ENCODE peak calls at places on chromosome 12, in four cellular contexts. One of them, this sample, is unnamed.

GRCh38 chr12:18888062-18888461 is 150.1 kb downstream of the CAPZA3 start:
- DNase-seq in PC-9: no peak
- DNase-seq in neural progenitor cell: peak; percentile 4
- DNase-seq in K562: no peak
- DNase-seq in this sample: peak; percentile 14

GRCh38 chr12:75349946-75350345 is 15.5 kb downstream of the GLIPR1L1 start:
- DNase-seq in K562: no peak
- DNase-seq in neural progenitor cell: no peak
- DNase-seq in PC-9: no peak
- DNase-seq in this sample: no peak

GRCh38 chr12:117662620-117663395 is 301.4 kb upstream of the NOS1 start:
- DNase-seq in PC-9: no peak
- DNase-seq in K562: no peak
- DNase-seq in neural progenitor cell: no peak
- DNase-seq in this sample: no peak

GRCh38 chr12:14824012-14824634 is 10.1 kb upstream of the SMCO3 start:
- DNase-seq in PC-9: no peak
- DNase-seq in K562: no peak
- DNase-seq in neural progenitor cell: no peak
- DNase-seq in this sample: no peak

GRCh38 chr12:65194949-65195348 is 25.6 kb downstream of the LEMD3 start:
- DNase-seq in PC-9: no peak
- DNase-seq in K562: no peak
- DNase-seq in neural progenitor cell: no peak
- DNase-seq in this sample: no peak

GRCh38 chr12:53867216-53868012 is 71.2 kb upstream of the HOXC13 start:
- DNase-seq in PC-9: peak; percentile 93
- DNase-seq in neural progenitor cell: peak; percentile 26
- DNase-seq in K562: peak; percentile 33
- DNase-seq in this sample: no peak

GRCh38 chr12:110903511-110903910 is 16.9 kb downstream of the MYL2 start:
- DNase-seq in K562: no peak
- DNase-seq in neural progenitor cell: no peak
- DNase-seq in PC-9: no peak
- DNase-seq in this sample: no peak

GRCh38 chr12:105506678-105507310 is 176.3 kb downstream of the C12orf75 start:
- DNase-seq in K562: no peak
- DNase-seq in PC-9: no peak
- DNase-seq in neural progenitor cell: no peak
- DNase-seq in this sample: no peak

GRCh38 chr12:124917841-124918621 is 3.6 kb upstream of the UBC start:
- DNase-seq in PC-9: peak; percentile 65
- DNase-seq in K562: no peak
- DNase-seq in neural progenitor cell: no peak
- DNase-seq in this sample: no peak

GRCh38 chr12:52699960-52700359 is 3.4 kb downstream of the KRT77 start:
- DNase-seq in K562: no peak
- DNase-seq in neural progenitor cell: no peak
- DNase-seq in PC-9: no peak
- DNase-seq in this sample: no peak

GRCh38 chr12:10395390-10395998 is 5.7 kb upstream of the KLRK1 start:
- DNase-seq in K562: no peak
- DNase-seq in neural progenitor cell: no peak
- DNase-seq in PC-9: peak; percentile 89
- DNase-seq in this sample: peak; percentile 52

DNA sequence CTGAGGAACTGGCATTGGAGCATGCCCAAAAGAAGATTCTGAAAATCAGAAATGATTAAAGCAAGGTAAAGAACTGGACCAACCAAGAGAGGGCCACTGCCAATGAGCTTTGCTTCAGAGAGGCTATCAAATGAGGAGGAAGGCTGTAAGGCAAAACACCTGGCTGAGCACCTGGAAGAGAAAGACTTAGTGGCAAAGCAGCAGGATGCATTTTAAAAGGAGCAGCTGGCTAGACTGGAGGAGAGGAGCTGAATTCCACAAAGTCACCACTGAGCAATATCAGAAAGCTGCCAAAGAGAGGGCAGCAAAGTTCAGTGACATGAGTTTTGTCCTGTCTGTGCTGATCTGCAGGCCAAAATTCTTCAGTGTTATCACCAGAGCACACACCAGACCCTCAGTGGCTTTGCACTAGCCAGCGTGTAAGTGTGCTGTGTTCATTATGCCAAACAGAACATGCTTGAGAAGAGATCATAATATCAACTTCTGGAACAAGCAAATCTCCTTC is 338.7 kb downstream of the TRHDE start:
- DNase-seq in neural progenitor cell: peak; percentile 7
- DNase-seq in K562: no peak
- DNase-seq in PC-9: no peak
- DNase-seq in this sample: no peak
- H2AFZ ChIP-seq in neural progenitor cell: peak overlapping the region; percentile 34
- H2AFZ ChIP-seq in K562: no peak overlapping the region
- H2AFZ ChIP-seq in PC-9: no peak overlapping the region
- H2AFZ ChIP-seq in this sample: no peak overlapping the region

GRCh38 chr12:121511931-121512330 is 68.9 kb downstream of the KDM2B start:
- DNase-seq in PC-9: no peak
- DNase-seq in K562: no peak
- DNase-seq in neural progenitor cell: no peak
- DNase-seq in this sample: no peak
- H3K4me2 ChIP-seq in PC-9: no peak overlapping the region
- H3K4me2 ChIP-seq in K562: no peak overlapping the region
- H3K4me2 ChIP-seq in neural progenitor cell: no peak overlapping the region
- H3K4me2 ChIP-seq in this sample: no peak overlapping the region

GRCh38 chr12:109156586-109156985 is 40.2 kb downstream of the ACACB start:
- DNase-seq in neural progenitor cell: no peak
- DNase-seq in PC-9: no peak
- DNase-seq in K562: no peak
- DNase-seq in this sample: no peak

GRCh38 chr12:109153711-109154434 is 37.5 kb downstream of the ACACB start:
- DNase-seq in K562: peak; percentile 28
- DNase-seq in neural progenitor cell: peak; percentile 51
- DNase-seq in PC-9: no peak
- DNase-seq in this sample: no peak

GRCh38 chr12:109156036-109156435 is 39.6 kb downstream of the ACACB start:
- DNase-seq in PC-9: no peak
- DNase-seq in K562: no peak
- DNase-seq in neural progenitor cell: no peak
- DNase-seq in this sample: no peak

GRCh38 chr12:109157986-109158385 is 41.6 kb downstream of the ACACB start:
- DNase-seq in neural progenitor cell: no peak
- DNase-seq in PC-9: no peak
- DNase-seq in K562: no peak
- DNase-seq in this sample: no peak

DNA sequence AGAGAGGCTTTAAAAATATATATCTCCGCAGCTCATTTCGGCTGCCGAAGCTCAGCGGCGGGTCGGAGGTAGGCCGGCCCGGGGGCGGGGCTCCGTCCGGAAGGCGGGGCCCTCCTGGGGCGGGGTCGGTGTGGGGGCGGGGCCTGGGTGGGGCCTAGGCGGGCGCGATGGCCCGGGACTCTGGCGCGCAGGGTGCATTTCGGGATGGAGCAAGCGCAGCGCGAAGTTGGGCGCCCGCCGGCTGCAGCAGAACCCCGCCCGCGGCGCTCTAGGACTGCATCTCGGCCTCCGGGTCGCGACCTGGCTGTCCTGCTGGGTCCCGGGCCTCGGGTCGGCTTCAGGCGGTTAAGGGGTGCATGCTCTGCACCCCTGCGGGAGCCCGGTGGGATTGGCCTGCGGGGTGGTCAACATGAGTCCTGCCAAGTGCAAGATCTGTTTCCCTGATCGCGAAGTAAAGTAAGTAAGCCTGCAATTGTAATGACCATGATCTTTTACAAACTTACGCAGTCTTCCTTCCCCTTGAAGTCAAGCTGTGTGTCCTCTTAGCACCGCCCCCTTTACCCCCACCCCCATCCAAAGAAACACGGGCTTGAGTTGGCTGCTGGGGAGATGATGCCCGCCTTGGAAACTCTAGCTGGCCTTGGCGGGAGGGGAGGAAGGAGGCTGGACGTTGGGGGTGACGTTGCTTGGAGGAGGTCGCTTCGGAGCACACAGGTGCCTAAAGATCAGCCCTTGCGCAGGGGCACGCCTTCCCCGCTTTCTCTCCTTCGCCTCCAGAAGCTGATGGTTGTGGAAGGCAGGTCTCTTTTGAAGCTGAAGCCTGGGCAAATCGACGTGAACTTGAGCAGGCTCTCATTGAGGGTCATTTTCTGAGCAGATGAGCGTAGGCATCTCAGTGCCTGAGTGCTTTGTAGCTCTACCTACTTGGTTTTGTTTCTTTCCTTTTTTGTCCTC is 38.4 kb downstream of the ACACB start:
- DNase-seq in neural progenitor cell: peak; percentile 93
- DNase-seq in K562: peak; percentile 99
- DNase-seq in PC-9: peak; percentile 77
- DNase-seq in this sample: peak; percentile 60
- H3K4me1 ChIP-seq in neural progenitor cell: peaks cover 4% of the 10 kb centered on the region
- H3K4me1 ChIP-seq in K562: peaks cover 8% of the 10 kb centered on the region
- H3K4me1 ChIP-seq in PC-9: peaks cover 5% of the 10 kb centered on the region
- H3K4me1 ChIP-seq in this sample: peaks cover 9% of the 10 kb centered on the region

GRCh38 chr12:88336071-88336768 is 194.1 kb downstream of the TMTC3 start:
- DNase-seq in PC-9: no peak
- DNase-seq in K562: no peak
- DNase-seq in neural progenitor cell: peak; percentile 4
- DNase-seq in this sample: no peak
- H2AFZ ChIP-seq in PC-9: no peak overlapping the region
- H2AFZ ChIP-seq in K562: no peak overlapping the region
- H2AFZ ChIP-seq in neural progenitor cell: no peak overlapping the region
- H2AFZ ChIP-seq in this sample: no peak overlapping the region

DNA sequence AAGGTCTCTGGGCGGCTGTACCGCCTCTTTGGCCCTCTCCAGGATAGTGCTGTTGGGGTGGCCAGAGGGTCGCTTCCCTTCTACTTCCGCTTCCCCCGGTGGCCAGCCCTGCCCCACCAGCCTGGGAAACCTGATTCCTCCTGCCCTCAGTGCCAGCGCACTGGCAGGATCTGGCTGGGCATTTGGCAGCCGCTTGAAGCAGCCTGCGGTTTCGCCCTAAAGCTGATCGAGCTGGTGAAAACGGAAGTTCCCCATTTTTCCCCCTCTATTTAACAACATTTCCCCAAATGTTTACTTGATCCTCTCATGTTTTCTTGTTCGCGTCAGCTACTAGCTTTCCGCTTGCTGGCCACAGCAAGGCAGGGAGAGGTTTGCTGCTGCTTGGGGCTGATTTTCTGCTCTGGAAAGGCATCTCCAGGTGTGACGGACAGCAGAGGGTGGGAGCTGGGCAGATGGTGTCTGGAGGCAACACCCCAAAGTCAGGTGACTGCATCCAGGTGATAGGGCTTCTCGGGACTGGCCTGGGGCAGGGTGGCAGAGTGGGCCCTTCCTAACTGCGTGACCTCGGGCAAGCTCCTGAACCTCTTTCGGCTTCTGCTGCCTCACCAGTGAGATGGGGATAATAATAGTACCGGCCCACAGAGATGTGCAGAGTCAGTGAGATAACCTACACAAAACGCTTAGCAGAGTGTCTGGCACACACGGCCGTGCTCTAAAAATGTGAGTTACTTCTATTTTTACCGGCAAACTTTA is 53.0 kb downstream of the TSPAN9 start:
- DNase-seq in K562: no peak
- DNase-seq in PC-9: no peak
- DNase-seq in neural progenitor cell: no peak
- DNase-seq in this sample: no peak
- H3K4me2 ChIP-seq in K562: no peak overlapping the region
- H3K4me2 ChIP-seq in PC-9: no peak overlapping the region
- H3K4me2 ChIP-seq in neural progenitor cell: no peak overlapping the region
- H3K4me2 ChIP-seq in this sample: no peak overlapping the region

DNA sequence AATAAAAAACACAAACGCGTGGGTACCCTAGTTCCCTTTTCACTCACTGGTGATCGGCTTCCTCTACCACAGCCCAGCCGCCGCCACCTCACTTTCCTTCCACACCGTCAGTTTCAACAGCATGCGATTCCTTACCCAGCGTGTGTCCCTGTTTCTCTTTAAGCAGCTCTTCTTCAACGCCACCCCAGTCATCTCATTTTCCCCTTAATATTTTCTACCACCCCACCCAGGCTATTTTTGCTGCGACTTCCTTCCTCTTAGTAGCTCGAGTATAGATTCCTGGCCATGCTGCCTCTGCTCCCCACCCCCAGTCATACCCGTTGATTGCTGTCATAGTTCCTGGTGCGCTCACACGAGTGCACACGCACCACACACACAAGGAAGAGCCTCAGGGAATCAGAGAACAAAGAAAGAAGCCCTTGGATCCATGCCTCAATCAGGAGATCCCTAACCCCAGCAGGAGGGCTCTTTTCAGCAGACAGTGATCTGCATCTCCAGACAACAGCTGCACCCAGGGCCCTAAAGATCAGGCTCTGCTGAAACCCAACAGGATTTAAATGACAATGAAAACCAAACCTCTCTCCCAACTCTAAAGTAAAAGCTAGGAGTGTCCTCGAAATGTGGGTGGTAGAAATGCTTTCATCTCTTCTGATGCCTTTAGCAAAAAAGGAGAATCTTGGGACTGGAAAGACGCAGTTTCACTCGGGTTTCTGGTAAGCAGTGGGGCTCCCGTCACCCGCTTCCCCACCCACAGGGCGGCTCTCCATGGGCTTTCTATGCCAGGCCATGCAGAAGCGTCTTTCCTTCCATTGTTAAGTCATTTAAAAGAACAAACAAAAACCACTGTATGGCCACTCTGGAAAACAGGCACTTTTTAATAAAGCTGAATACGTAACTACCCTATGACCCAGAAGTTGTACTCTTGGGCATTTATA is 23.8 kb downstream of the VPS37B start:
- DNase-seq in K562: no peak
- DNase-seq in neural progenitor cell: peak; percentile 96
- DNase-seq in PC-9: peak; percentile 66
- DNase-seq in this sample: peak; percentile 79
- H3K4me1 ChIP-seq in K562: peaks cover 5% of the 10 kb centered on the region
- H3K4me1 ChIP-seq in neural progenitor cell: peaks cover 34% of the 10 kb centered on the region
- H3K4me1 ChIP-seq in PC-9: no peaks in the 10 kb centered on the region
- H3K4me1 ChIP-seq in this sample: peaks cover 37% of the 10 kb centered on the region

GRCh38 chr12:88578274-88578673 is 2.0 kb downstream of the KITLG start:
- DNase-seq in neural progenitor cell: peak; percentile 63
- DNase-seq in K562: no peak
- DNase-seq in PC-9: no peak
- DNase-seq in this sample: peak; percentile 39
- H2AFZ ChIP-seq in neural progenitor cell: no peak overlapping the region
- H2AFZ ChIP-seq in K562: no peak overlapping the region
- H2AFZ ChIP-seq in PC-9: no peak overlapping the region
- H2AFZ ChIP-seq in this sample: no peak overlapping the region

DNA sequence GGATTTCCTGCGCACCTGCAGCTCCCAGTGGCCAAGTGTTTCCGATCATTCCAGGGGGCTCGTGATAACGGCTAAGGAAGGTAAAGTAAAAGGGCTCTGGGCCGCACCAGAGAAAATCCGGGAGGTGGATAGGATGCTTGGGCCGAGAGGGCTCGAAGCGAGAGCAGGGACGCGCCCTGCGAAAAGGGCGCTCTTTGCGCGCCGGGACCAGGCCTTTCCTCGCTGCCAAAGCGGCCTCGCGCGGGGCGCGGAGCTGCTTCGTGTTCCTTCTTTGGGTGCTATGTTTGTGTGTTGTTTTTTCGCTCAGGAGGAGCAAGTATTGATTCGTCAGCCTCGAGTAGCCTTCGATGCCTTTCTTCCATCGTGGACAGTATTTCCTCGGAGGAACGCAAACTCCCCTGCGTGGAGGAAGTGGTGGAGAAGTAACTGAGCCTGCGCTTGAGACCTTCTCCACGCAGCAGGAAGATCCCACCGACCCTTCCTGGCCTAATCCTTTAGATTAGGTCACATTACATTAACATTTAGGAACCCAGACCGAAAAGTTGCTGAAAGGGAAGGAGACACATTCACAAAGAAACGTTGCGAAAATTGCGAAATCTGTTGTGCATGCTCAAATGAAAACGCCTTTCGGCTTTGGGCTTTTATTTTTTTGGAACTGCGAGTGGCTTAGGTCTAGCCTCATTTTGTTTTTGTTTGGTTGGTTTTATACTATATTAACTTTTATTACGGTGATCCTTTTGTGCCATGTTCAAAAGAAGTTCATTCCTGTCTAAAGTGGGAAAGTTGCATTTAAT is 1.3 kb downstream of the MYF6 start:
- DNase-seq in neural progenitor cell: peak; percentile 61
- DNase-seq in PC-9: no peak
- DNase-seq in K562: no peak
- DNase-seq in this sample: peak; percentile 14
- H3K4me2 ChIP-seq in neural progenitor cell: peak overlapping the region; percentile 76
- H3K4me2 ChIP-seq in PC-9: no peak overlapping the region
- H3K4me2 ChIP-seq in K562: no peak overlapping the region
- H3K4me2 ChIP-seq in this sample: peak overlapping the region; percentile 83